ENCODE peak calls at places on chromosome 19, in nine cellular contexts. One of them, this sample, is unnamed.

GRCh38 chr19:4597975-4598671 is 38.6 kb upstream of the SEMA6B start:
- DNase-seq in choroid plexus epithelial cell: no peak
- DNase-seq in HAP-1: peak
- DNase-seq in stimulated activated naive CD8-positive, alpha-beta T cell treated with anti-CD3 and anti-CD28 coated beads, Interleukin-15, Interleukin-2, amounts not matched to agents 100 U/mL and 50 U/mL, for 24 hours: peak
- DNase-seq in A549: peak
- DNase-seq in progenitor cell of endocrine pancreas: no peak
- DNase-seq in fibroblast of gingiva: no peak
- DNase-seq in HCEC 1CT: peak
- DNase-seq in ELR: peak
- DNase-seq in this sample: no peak

GRCh38 chr19:49857061-49857833 is 6.3 kb downstream of the PTOV1 start:
- DNase-seq in choroid plexus epithelial cell: no peak
- DNase-seq in HCEC 1CT: no peak
- DNase-seq in fibroblast of gingiva: no peak
- DNase-seq in ELR: no peak
- DNase-seq in HAP-1: no peak
- DNase-seq in A549: no peak
- DNase-seq in stimulated activated naive CD8-positive, alpha-beta T cell treated with anti-CD3 and anti-CD28 coated beads, Interleukin-15, Interleukin-2, amounts not matched to agents 100 U/mL and 50 U/mL, for 24 hours: no peak
- DNase-seq in progenitor cell of endocrine pancreas: no peak
- DNase-seq in this sample: no peak

GRCh38 chr19:57362997-57363705 is at the start of the genes TRAPPC2B and ZNF547:
- DNase-seq in progenitor cell of endocrine pancreas: peak
- DNase-seq in fibroblast of gingiva: peak
- DNase-seq in ELR: peak
- DNase-seq in choroid plexus epithelial cell: peak
- DNase-seq in A549: peak
- DNase-seq in HAP-1: peak
- DNase-seq in HCEC 1CT: peak
- DNase-seq in stimulated activated naive CD8-positive, alpha-beta T cell treated with anti-CD3 and anti-CD28 coated beads, Interleukin-15, Interleukin-2, amounts not matched to agents 100 U/mL and 50 U/mL, for 24 hours: peak
- DNase-seq in this sample: peak

GRCh38 chr19:40690699-40691420 is 409 bp upstream of the NUMBL start:
- DNase-seq in ELR: peak
- DNase-seq in choroid plexus epithelial cell: peak
- DNase-seq in HAP-1: peak
- DNase-seq in fibroblast of gingiva: peak
- DNase-seq in stimulated activated naive CD8-positive, alpha-beta T cell treated with anti-CD3 and anti-CD28 coated beads, Interleukin-15, Interleukin-2, amounts not matched to agents 100 U/mL and 50 U/mL, for 24 hours: peak
- DNase-seq in A549: peak
- DNase-seq in HCEC 1CT: peak
- DNase-seq in progenitor cell of endocrine pancreas: peak
- DNase-seq in this sample: peak

GRCh38 chr19:24003537-24003936 is 83.5 kb upstream of the ZNF254 start:
- DNase-seq in HAP-1: no peak
- DNase-seq in stimulated activated naive CD8-positive, alpha-beta T cell treated with anti-CD3 and anti-CD28 coated beads, Interleukin-15, Interleukin-2, amounts not matched to agents 100 U/mL and 50 U/mL, for 24 hours: no peak
- DNase-seq in progenitor cell of endocrine pancreas: no peak
- DNase-seq in choroid plexus epithelial cell: no peak
- DNase-seq in A549: no peak
- DNase-seq in ELR: no peak
- DNase-seq in fibroblast of gingiva: no peak
- DNase-seq in HCEC 1CT: no peak
- DNase-seq in this sample: no peak

GRCh38 chr19:7646426-7646700 is 9.5 kb downstream of the STXBP2 start:
- DNase-seq in progenitor cell of endocrine pancreas: no peak
- DNase-seq in HAP-1: no peak
- DNase-seq in fibroblast of gingiva: no peak
- DNase-seq in ELR: no peak
- DNase-seq in HCEC 1CT: no peak
- DNase-seq in choroid plexus epithelial cell: no peak
- DNase-seq in stimulated activated naive CD8-positive, alpha-beta T cell treated with anti-CD3 and anti-CD28 coated beads, Interleukin-15, Interleukin-2, amounts not matched to agents 100 U/mL and 50 U/mL, for 24 hours: no peak
- DNase-seq in A549: no peak
- DNase-seq in this sample: no peak

GRCh38 chr19:4430760-4431159 is 26.8 kb downstream of the UBXN6 start:
- DNase-seq in fibroblast of gingiva: no peak
- DNase-seq in HAP-1: no peak
- DNase-seq in A549: no peak
- DNase-seq in stimulated activated naive CD8-positive, alpha-beta T cell treated with anti-CD3 and anti-CD28 coated beads, Interleukin-15, Interleukin-2, amounts not matched to agents 100 U/mL and 50 U/mL, for 24 hours: no peak
- DNase-seq in HCEC 1CT: no peak
- DNase-seq in choroid plexus epithelial cell: no peak
- DNase-seq in ELR: no peak
- DNase-seq in progenitor cell of endocrine pancreas: no peak
- DNase-seq in this sample: no peak

GRCh38 chr19:7908742-7909461 is 5.2 kb downstream of the MAP2K7 start:
- DNase-seq in A549: no peak
- DNase-seq in stimulated activated naive CD8-positive, alpha-beta T cell treated with anti-CD3 and anti-CD28 coated beads, Interleukin-15, Interleukin-2, amounts not matched to agents 100 U/mL and 50 U/mL, for 24 hours: no peak
- DNase-seq in HCEC 1CT: no peak
- DNase-seq in fibroblast of gingiva: no peak
- DNase-seq in ELR: no peak
- DNase-seq in HAP-1: no peak
- DNase-seq in progenitor cell of endocrine pancreas: no peak
- DNase-seq in choroid plexus epithelial cell: no peak
- DNase-seq in this sample: no peak

GRCh38 chr19:844300-844971 is 3.6 kb downstream of the PRTN3 start:
- DNase-seq in A549: no peak
- DNase-seq in stimulated activated naive CD8-positive, alpha-beta T cell treated with anti-CD3 and anti-CD28 coated beads, Interleukin-15, Interleukin-2, amounts not matched to agents 100 U/mL and 50 U/mL, for 24 hours: no peak
- DNase-seq in HAP-1: no peak
- DNase-seq in choroid plexus epithelial cell: no peak
- DNase-seq in fibroblast of gingiva: no peak
- DNase-seq in HCEC 1CT: no peak
- DNase-seq in ELR: no peak
- DNase-seq in progenitor cell of endocrine pancreas: no peak
- DNase-seq in this sample: no peak

GRCh38 chr19:10192922-10193321 is 1.8 kb downstream of the DNMT1 start:
- DNase-seq in progenitor cell of endocrine pancreas: no peak
- DNase-seq in A549: no peak
- DNase-seq in fibroblast of gingiva: no peak
- DNase-seq in ELR: no peak
- DNase-seq in HCEC 1CT: no peak
- DNase-seq in choroid plexus epithelial cell: no peak
- DNase-seq in HAP-1: no peak
- DNase-seq in stimulated activated naive CD8-positive, alpha-beta T cell treated with anti-CD3 and anti-CD28 coated beads, Interleukin-15, Interleukin-2, amounts not matched to agents 100 U/mL and 50 U/mL, for 24 hours: no peak
- DNase-seq in this sample: no peak

GRCh38 chr19:6743714-6744380 is 4.4 kb downstream of the TRIP10 start:
- DNase-seq in HAP-1: peak
- DNase-seq in ELR: peak
- DNase-seq in fibroblast of gingiva: peak
- DNase-seq in progenitor cell of endocrine pancreas: no peak
- DNase-seq in choroid plexus epithelial cell: peak
- DNase-seq in A549: no peak
- DNase-seq in stimulated activated naive CD8-positive, alpha-beta T cell treated with anti-CD3 and anti-CD28 coated beads, Interleukin-15, Interleukin-2, amounts not matched to agents 100 U/mL and 50 U/mL, for 24 hours: no peak
- DNase-seq in HCEC 1CT: peak
- DNase-seq in this sample: no peak

GRCh38 chr19:50328257-50329145 is 676 bp downstream of the KCNC3 start:
- DNase-seq in fibroblast of gingiva: no peak
- DNase-seq in progenitor cell of endocrine pancreas: no peak
- DNase-seq in HAP-1: no peak
- DNase-seq in choroid plexus epithelial cell: no peak
- DNase-seq in A549: peak
- DNase-seq in ELR: no peak
- DNase-seq in stimulated activated naive CD8-positive, alpha-beta T cell treated with anti-CD3 and anti-CD28 coated beads, Interleukin-15, Interleukin-2, amounts not matched to agents 100 U/mL and 50 U/mL, for 24 hours: peak
- DNase-seq in HCEC 1CT: no peak
- DNase-seq in this sample: no peak

GRCh38 chr19:50858896-50859295 is 4.2 kb downstream of the KLK3 start:
- DNase-seq in HAP-1: no peak
- DNase-seq in A549: no peak
- DNase-seq in HCEC 1CT: no peak
- DNase-seq in stimulated activated naive CD8-positive, alpha-beta T cell treated with anti-CD3 and anti-CD28 coated beads, Interleukin-15, Interleukin-2, amounts not matched to agents 100 U/mL and 50 U/mL, for 24 hours: no peak
- DNase-seq in progenitor cell of endocrine pancreas: no peak
- DNase-seq in fibroblast of gingiva: no peak
- DNase-seq in choroid plexus epithelial cell: no peak
- DNase-seq in ELR: no peak
- DNase-seq in this sample: peak

GRCh38 chr19:49362048-49362925 is at the start of gene TEAD2:
- DNase-seq in HAP-1: peak
- DNase-seq in stimulated activated naive CD8-positive, alpha-beta T cell treated with anti-CD3 and anti-CD28 coated beads, Interleukin-15, Interleukin-2, amounts not matched to agents 100 U/mL and 50 U/mL, for 24 hours: peak
- DNase-seq in A549: peak
- DNase-seq in progenitor cell of endocrine pancreas: peak
- DNase-seq in fibroblast of gingiva: peak
- DNase-seq in ELR: peak
- DNase-seq in HCEC 1CT: peak
- DNase-seq in choroid plexus epithelial cell: peak
- DNase-seq in this sample: no peak

GRCh38 chr19:7852851-7853759 is 21.1 kb downstream of the PRR36 start:
- DNase-seq in fibroblast of gingiva: peak
- DNase-seq in choroid plexus epithelial cell: peak
- DNase-seq in stimulated activated naive CD8-positive, alpha-beta T cell treated with anti-CD3 and anti-CD28 coated beads, Interleukin-15, Interleukin-2, amounts not matched to agents 100 U/mL and 50 U/mL, for 24 hours: peak
- DNase-seq in ELR: peak
- DNase-seq in HAP-1: peak
- DNase-seq in A549: peak
- DNase-seq in progenitor cell of endocrine pancreas: peak
- DNase-seq in HCEC 1CT: peak
- DNase-seq in this sample: peak

GRCh38 chr19:12833747-12834417 is 497 bp downstream of the RTBDN start:
- DNase-seq in fibroblast of gingiva: no peak
- DNase-seq in ELR: peak
- DNase-seq in progenitor cell of endocrine pancreas: peak
- DNase-seq in stimulated activated naive CD8-positive, alpha-beta T cell treated with anti-CD3 and anti-CD28 coated beads, Interleukin-15, Interleukin-2, amounts not matched to agents 100 U/mL and 50 U/mL, for 24 hours: peak
- DNase-seq in HCEC 1CT: peak
- DNase-seq in choroid plexus epithelial cell: no peak
- DNase-seq in HAP-1: peak
- DNase-seq in A549: no peak
- DNase-seq in this sample: no peak

GRCh38 chr19:33273881-33274662 is 28.3 kb downstream of the CEBPA start:
- DNase-seq in fibroblast of gingiva: peak
- DNase-seq in HCEC 1CT: peak
- DNase-seq in ELR: peak
- DNase-seq in choroid plexus epithelial cell: peak
- DNase-seq in progenitor cell of endocrine pancreas: no peak
- DNase-seq in stimulated activated naive CD8-positive, alpha-beta T cell treated with anti-CD3 and anti-CD28 coated beads, Interleukin-15, Interleukin-2, amounts not matched to agents 100 U/mL and 50 U/mL, for 24 hours: peak
- DNase-seq in A549: peak
- DNase-seq in HAP-1: no peak
- DNase-seq in this sample: peak

GRCh38 chr19:40600086-40600917 is 867 bp upstream of the LTBP4 start:
- DNase-seq in progenitor cell of endocrine pancreas: no peak
- DNase-seq in ELR: no peak
- DNase-seq in fibroblast of gingiva: no peak
- DNase-seq in choroid plexus epithelial cell: no peak
- DNase-seq in A549: no peak
- DNase-seq in HCEC 1CT: no peak
- DNase-seq in stimulated activated naive CD8-positive, alpha-beta T cell treated with anti-CD3 and anti-CD28 coated beads, Interleukin-15, Interleukin-2, amounts not matched to agents 100 U/mL and 50 U/mL, for 24 hours: no peak
- DNase-seq in HAP-1: no peak
- DNase-seq in this sample: no peak

GRCh38 chr19:11535792-11536595 is 2.7 kb upstream of the CNN1 start:
- DNase-seq in HAP-1: peak
- DNase-seq in A549: peak
- DNase-seq in ELR: peak
- DNase-seq in choroid plexus epithelial cell: peak
- DNase-seq in HCEC 1CT: peak
- DNase-seq in progenitor cell of endocrine pancreas: peak
- DNase-seq in stimulated activated naive CD8-positive, alpha-beta T cell treated with anti-CD3 and anti-CD28 coated beads, Interleukin-15, Interleukin-2, amounts not matched to agents 100 U/mL and 50 U/mL, for 24 hours: peak
- DNase-seq in fibroblast of gingiva: peak
- DNase-seq in this sample: peak

GRCh38 chr19:53595510-53595867 is 36.3 kb upstream of the DPRX start:
- DNase-seq in fibroblast of gingiva: no peak
- DNase-seq in choroid plexus epithelial cell: no peak
- DNase-seq in HAP-1: no peak
- DNase-seq in progenitor cell of endocrine pancreas: no peak
- DNase-seq in HCEC 1CT: no peak
- DNase-seq in ELR: no peak
- DNase-seq in stimulated activated naive CD8-positive, alpha-beta T cell treated with anti-CD3 and anti-CD28 coated beads, Interleukin-15, Interleukin-2, amounts not matched to agents 100 U/mL and 50 U/mL, for 24 hours: no peak
- DNase-seq in A549: no peak
- DNase-seq in this sample: no peak

GRCh38 chr19:5143471-5144411 is 174.8 kb downstream of the KDM4B start:
- DNase-seq in HAP-1: no peak
- DNase-seq in HCEC 1CT: no peak
- DNase-seq in fibroblast of gingiva: no peak
- DNase-seq in stimulated activated naive CD8-positive, alpha-beta T cell treated with anti-CD3 and anti-CD28 coated beads, Interleukin-15, Interleukin-2, amounts not matched to agents 100 U/mL and 50 U/mL, for 24 hours: peak
- DNase-seq in progenitor cell of endocrine pancreas: no peak
- DNase-seq in A549: no peak
- DNase-seq in choroid plexus epithelial cell: no peak
- DNase-seq in ELR: no peak
- DNase-seq in this sample: no peak

GRCh38 chr19:38670921-38671398 is 23.5 kb downstream of the ACTN4 start:
- DNase-seq in stimulated activated naive CD8-positive, alpha-beta T cell treated with anti-CD3 and anti-CD28 coated beads, Interleukin-15, Interleukin-2, amounts not matched to agents 100 U/mL and 50 U/mL, for 24 hours: no peak
- DNase-seq in HCEC 1CT: no peak
- DNase-seq in ELR: no peak
- DNase-seq in fibroblast of gingiva: no peak
- DNase-seq in progenitor cell of endocrine pancreas: no peak
- DNase-seq in HAP-1: no peak
- DNase-seq in A549: peak
- DNase-seq in choroid plexus epithelial cell: no peak
- DNase-seq in this sample: peak

GRCh38 chr19:12195501-12195860 is 32.6 kb downstream of the ZNF136 start:
- DNase-seq in HCEC 1CT: no peak
- DNase-seq in A549: no peak
- DNase-seq in stimulated activated naive CD8-positive, alpha-beta T cell treated with anti-CD3 and anti-CD28 coated beads, Interleukin-15, Interleukin-2, amounts not matched to agents 100 U/mL and 50 U/mL, for 24 hours: no peak
- DNase-seq in ELR: no peak
- DNase-seq in progenitor cell of endocrine pancreas: no peak
- DNase-seq in HAP-1: no peak
- DNase-seq in choroid plexus epithelial cell: no peak
- DNase-seq in fibroblast of gingiva: no peak
- DNase-seq in this sample: no peak

GRCh38 chr19:39502640-39503417 is 4.1 kb downstream of the DLL3 start:
- DNase-seq in progenitor cell of endocrine pancreas: peak
- DNase-seq in HAP-1: peak
- DNase-seq in choroid plexus epithelial cell: peak
- DNase-seq in HCEC 1CT: no peak
- DNase-seq in ELR: peak
- DNase-seq in stimulated activated naive CD8-positive, alpha-beta T cell treated with anti-CD3 and anti-CD28 coated beads, Interleukin-15, Interleukin-2, amounts not matched to agents 100 U/mL and 50 U/mL, for 24 hours: peak
- DNase-seq in A549: peak
- DNase-seq in fibroblast of gingiva: peak
- DNase-seq in this sample: no peak

GRCh38 chr19:36986601-36987000 is 70.5 kb downstream of the ZNF568 start:
- DNase-seq in fibroblast of gingiva: no peak
- DNase-seq in progenitor cell of endocrine pancreas: no peak
- DNase-seq in A549: no peak
- DNase-seq in choroid plexus epithelial cell: no peak
- DNase-seq in HAP-1: no peak
- DNase-seq in ELR: no peak
- DNase-seq in stimulated activated naive CD8-positive, alpha-beta T cell treated with anti-CD3 and anti-CD28 coated beads, Interleukin-15, Interleukin-2, amounts not matched to agents 100 U/mL and 50 U/mL, for 24 hours: no peak
- DNase-seq in HCEC 1CT: no peak
- DNase-seq in this sample: no peak

GRCh38 chr19:5048727-5049553 is 80.0 kb downstream of the KDM4B start:
- DNase-seq in HCEC 1CT: no peak
- DNase-seq in A549: peak
- DNase-seq in fibroblast of gingiva: peak
- DNase-seq in ELR: peak
- DNase-seq in stimulated activated naive CD8-positive, alpha-beta T cell treated with anti-CD3 and anti-CD28 coated beads, Interleukin-15, Interleukin-2, amounts not matched to agents 100 U/mL and 50 U/mL, for 24 hours: no peak
- DNase-seq in choroid plexus epithelial cell: peak
- DNase-seq in HAP-1: no peak
- DNase-seq in progenitor cell of endocrine pancreas: no peak
- DNase-seq in this sample: no peak

GRCh38 chr19:1183543-1184172 is 9.6 kb upstream of the SBNO2 start:
- DNase-seq in choroid plexus epithelial cell: no peak
- DNase-seq in progenitor cell of endocrine pancreas: no peak
- DNase-seq in stimulated activated naive CD8-positive, alpha-beta T cell treated with anti-CD3 and anti-CD28 coated beads, Interleukin-15, Interleukin-2, amounts not matched to agents 100 U/mL and 50 U/mL, for 24 hours: no peak
- DNase-seq in fibroblast of gingiva: no peak
- DNase-seq in HCEC 1CT: no peak
- DNase-seq in HAP-1: no peak
- DNase-seq in ELR: peak
- DNase-seq in A549: peak
- DNase-seq in this sample: no peak

GRCh38 chr19:34985249-34986022 is 14.7 kb upstream of the GRAMD1A start:
- DNase-seq in fibroblast of gingiva: peak
- DNase-seq in stimulated activated naive CD8-positive, alpha-beta T cell treated with anti-CD3 and anti-CD28 coated beads, Interleukin-15, Interleukin-2, amounts not matched to agents 100 U/mL and 50 U/mL, for 24 hours: peak
- DNase-seq in choroid plexus epithelial cell: peak
- DNase-seq in HAP-1: no peak
- DNase-seq in HCEC 1CT: no peak
- DNase-seq in progenitor cell of endocrine pancreas: no peak
- DNase-seq in ELR: peak
- DNase-seq in A549: no peak
- DNase-seq in this sample: no peak

GRCh38 chr19:16527971-16528521 is 14.2 kb downstream of the CHERP start:
- DNase-seq in ELR: peak
- DNase-seq in HCEC 1CT: no peak
- DNase-seq in choroid plexus epithelial cell: peak
- DNase-seq in HAP-1: peak
- DNase-seq in stimulated activated naive CD8-positive, alpha-beta T cell treated with anti-CD3 and anti-CD28 coated beads, Interleukin-15, Interleukin-2, amounts not matched to agents 100 U/mL and 50 U/mL, for 24 hours: peak
- DNase-seq in fibroblast of gingiva: no peak
- DNase-seq in progenitor cell of endocrine pancreas: no peak
- DNase-seq in A549: peak
- DNase-seq in this sample: no peak

GRCh38 chr19:39413269-39413902 is 917 bp downstream of the PLEKHG2 start:
- DNase-seq in stimulated activated naive CD8-positive, alpha-beta T cell treated with anti-CD3 and anti-CD28 coated beads, Interleukin-15, Interleukin-2, amounts not matched to agents 100 U/mL and 50 U/mL, for 24 hours: no peak
- DNase-seq in HCEC 1CT: peak
- DNase-seq in fibroblast of gingiva: peak
- DNase-seq in progenitor cell of endocrine pancreas: peak
- DNase-seq in HAP-1: peak
- DNase-seq in choroid plexus epithelial cell: peak
- DNase-seq in A549: peak
- DNase-seq in ELR: peak
- DNase-seq in this sample: peak

GRCh38 chr19:19461671-19462622 is 53.4 kb downstream of the TSSK6 start:
- DNase-seq in stimulated activated naive CD8-positive, alpha-beta T cell treated with anti-CD3 and anti-CD28 coated beads, Interleukin-15, Interleukin-2, amounts not matched to agents 100 U/mL and 50 U/mL, for 24 hours: peak
- DNase-seq in HAP-1: no peak
- DNase-seq in fibroblast of gingiva: peak
- DNase-seq in choroid plexus epithelial cell: peak
- DNase-seq in ELR: no peak
- DNase-seq in A549: no peak
- DNase-seq in progenitor cell of endocrine pancreas: peak
- DNase-seq in HCEC 1CT: peak
- DNase-seq in this sample: peak

This sample was measured in NCI-H526.